ENCODE peak calls at places on chromosomes 12 and 14, in five cellular contexts. E is spleen, J is astrocyte, C is Caco-2, Z is OCI-LY7. Q is an unnamed sample. For H3K36me3, the result is how much of the 10 kb centered on the place peaks cover.

GRCh38 chr14:77033622-77034521 is 5.4 kb upstream of the IRF2BPL start:
- DNase-seq in E (peak), J (peak), Z (peak), C (peak), Q (peak)

GRCh38 chr14:61609143-61609851 is 86.0 kb upstream of the HIF1A start:
- DNase-seq in E (no peak), J (peak), Z (no peak), C (no peak), Q (no peak)

GRCh38 chr14:105386581-105387529 is 11.5 kb upstream of the TEX22 start:
- DNase-seq in Z (no peak), C (no peak), E (no peak), J (no peak), Q (no peak)

GRCh38 chr12:29732211-29732992 is 51.3 kb downstream of the TMTC1 start:
- DNase-seq in C (no peak), J (peak), Z (no peak), E (no peak), Q (no peak)

GRCh38 chr12:39902823-39903222 is 203.1 kb downstream of the SLC2A13 start:
- DNase-seq in C (no peak), Z (no peak), E (no peak), J (no peak), Q (peak)

GRCh38 chr12:49345048-49345839 is 1.4 kb upstream of the DNAJC22 start:
- DNase-seq in E (no peak), Z (peak), C (peak), J (no peak), Q (no peak)

GRCh38 chr12:92304335-92305066 is 158.9 kb upstream of the BTG1 start:
- DNase-seq in C (no peak), J (peak), Z (no peak), E (no peak), Q (no peak)

GRCh38 chr12:104953323-104953722 is 4.8 kb downstream of the SLC41A2 start:
- DNase-seq in Z (no peak), E (no peak), J (no peak), C (peak), Q (no peak)

GRCh38 chr12:47391566-47391965 is 311.8 kb upstream of the AMIGO2 start:
- DNase-seq in J (peak), C (no peak), Z (no peak), E (peak), Q (no peak)

GRCh38 chr12:124654666-124655316 is 87.4 kb upstream of the NCOR2 start:
- DNase-seq in C (no peak), E (no peak), Z (no peak), J (no peak), Q (peak)

GRCh38 chr12:66881401-66881800 is 202.5 kb upstream of the GRIP1 start:
- DNase-seq in J (no peak), E (no peak), C (no peak), Z (no peak), Q (no peak)

GRCh38 chr12:9701380-9702154 is 31.3 kb downstream of the CLECL1 start:
- DNase-seq in C (no peak), E (no peak), Z (no peak), J (no peak), Q (no peak)

GRCh38 chr14:71117839-71118743 is 210.8 kb downstream of the PCNX1 start:
- DNase-seq in J (peak), E (no peak), C (no peak), Z (peak), Q (peak)

GRCh38 chr14:103336191-103336590 is 2.2 kb downstream of the EIF5 start:
- DNase-seq in Z (no peak), J (no peak), C (no peak), E (no peak), Q (no peak)
- H3K36me3 ChIP-seq in Z (half or more), J (half or more), C (under half), E (half or more), Q (under half)

GRCh38 chr12:74641694-74642093 is 104.1 kb downstream of the ATXN7L3B start:
- DNase-seq in E (no peak), J (no peak), C (no peak), Z (peak), Q (no peak)

GRCh38 chr12:74641262-74641661 is 103.6 kb downstream of the ATXN7L3B start:
- DNase-seq in J (no peak), E (no peak), C (no peak), Z (peak), Q (no peak)

GRCh38 chr12:74644681-74645080 is 107.0 kb downstream of the ATXN7L3B start:
- DNase-seq in C (no peak), Z (no peak), E (no peak), J (no peak), Q (no peak)

GRCh38 chr12:74647241-74647640 is 109.6 kb downstream of the ATXN7L3B start:
- DNase-seq in C (no peak), Z (no peak), E (no peak), J (no peak), Q (no peak)

GRCh38 chr12:74646831-74647230 is 109.2 kb downstream of the ATXN7L3B start:
- DNase-seq in E (no peak), J (no peak), C (no peak), Z (peak), Q (peak)
- TF ChIP-seq CTCF in E (no peak), J (no peak), C (no peak), Z (peak), Q (no peak)

DNA sequence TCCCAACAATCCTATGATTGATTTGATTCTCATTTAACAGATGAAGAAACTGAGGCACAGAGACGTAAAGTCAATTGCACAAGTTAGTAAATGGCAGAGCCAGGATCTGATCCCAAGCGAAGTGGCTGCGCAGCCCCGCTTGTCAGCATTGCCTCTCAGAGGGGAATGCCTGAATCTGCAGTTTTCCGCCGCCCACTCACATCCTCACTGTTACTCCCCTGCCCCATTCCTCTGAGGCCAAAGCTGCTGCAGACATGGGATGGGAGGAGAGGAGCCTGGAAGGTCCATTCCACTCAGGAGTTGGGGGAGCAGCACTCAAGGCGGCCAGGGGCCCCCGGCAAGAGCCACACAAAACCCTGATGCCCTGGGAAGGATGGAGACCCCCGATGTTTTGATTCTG is 1.0 kb downstream of the NRIP2 start:
- DNase-seq in J (no peak), E (no peak), C (no peak), Z (no peak), Q (no peak)
- H3K4me3 ChIP-seq in J (no peak), E (peak), C (no peak), Z (no peak), Q (no peak)

GRCh38 chr12:111673503-111673902 is 12.3 kb downstream of the BRAP start:
- DNase-seq in C (peak), E (no peak), J (no peak), Z (peak), Q (peak)

GRCh38 chr12:111677186-111677585 is 8.6 kb downstream of the BRAP start:
- DNase-seq in Z (no peak), C (no peak), E (no peak), J (no peak), Q (no peak)

GRCh38 chr12:111672822-111673381 is 12.9 kb downstream of the BRAP start:
- DNase-seq in J (no peak), Z (no peak), E (no peak), C (no peak), Q (no peak)
- H3K36me3 ChIP-seq in J (under half), Z (half or more), E (half or more), C (under half), Q (under half)

GRCh38 chr14:24851406-24851805 is 198.5 kb downstream of the STXBP6 start:
- DNase-seq in E (no peak), Z (no peak), C (no peak), J (no peak), Q (no peak)

GRCh38 chr14:24849471-24849870 is 200.5 kb downstream of the STXBP6 start:
- DNase-seq in E (no peak), J (no peak), C (no peak), Z (no peak), Q (no peak)

GRCh38 chr14:24853446-24853845 is 196.5 kb downstream of the STXBP6 start:
- DNase-seq in C (no peak), Z (no peak), J (no peak), E (no peak), Q (no peak)

GRCh38 chr14:24851837-24852236 is 198.1 kb downstream of the STXBP6 start:
- DNase-seq in E (no peak), C (no peak), J (no peak), Z (no peak), Q (peak)

GRCh38 chr14:24852312-24853060 is 197.5 kb downstream of the STXBP6 start:
- DNase-seq in E (no peak), C (no peak), Z (no peak), J (no peak), Q (no peak)
- TF ChIP-seq CTCF in E (no peak), C (no peak), Z (no peak), J (no peak), Q (no peak)

GRCh38 chr12:54259194-54260011 is 20.5 kb downstream of the CBX5 start:
- DNase-seq in C (peak), E (peak), Z (peak), J (peak), Q (peak)
- H3K4me3 ChIP-seq in C (peak), E (peak), Z (peak), J (peak), Q (peak)

DNA sequence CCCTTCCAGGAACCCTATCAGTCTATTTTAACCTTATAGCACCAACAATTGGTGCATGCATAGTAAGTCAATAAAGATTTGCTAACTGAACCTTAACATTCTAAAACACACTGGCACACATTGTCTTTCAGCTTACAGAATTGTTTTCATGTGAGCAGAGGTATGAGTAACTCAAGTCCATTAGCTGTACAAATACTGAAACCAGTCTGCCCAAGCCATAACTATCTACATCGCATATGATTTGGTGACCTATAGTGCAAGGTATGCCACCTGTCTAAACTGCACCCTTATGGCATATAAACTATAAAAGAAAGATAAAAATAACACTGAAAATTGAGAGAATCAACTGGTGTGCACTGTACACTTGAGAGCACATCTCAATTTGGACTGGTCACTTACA is 34.8 kb downstream of the SBNO1 start:
- DNase-seq in J (no peak), Z (no peak), C (no peak), E (no peak), Q (no peak)
- H3K36me3 ChIP-seq in J (half or more), Z (half or more), C (under half), E (half or more), Q (under half)

DNA sequence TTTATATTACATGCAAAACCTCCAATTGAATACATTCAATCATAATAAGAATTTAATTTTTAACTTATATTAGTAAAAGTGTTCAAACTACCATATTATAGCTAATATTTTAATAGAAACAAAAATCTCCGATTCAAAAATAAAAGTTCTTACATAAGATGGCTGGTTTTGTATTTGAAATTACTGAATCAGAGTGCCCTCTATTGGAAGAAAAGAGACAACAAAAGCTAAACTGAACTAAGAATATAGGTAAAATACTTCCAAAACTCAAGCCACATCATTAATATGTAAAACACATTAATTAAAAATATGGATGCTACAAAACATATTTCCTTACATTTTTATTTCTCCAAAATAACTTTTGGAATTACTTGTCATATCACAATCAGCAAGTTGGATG is 120.3 kb downstream of the GARIN6 start:
- DNase-seq in C (no peak), J (peak), Z (peak), E (no peak), Q (peak)
- TF ChIP-seq CTCF in C (peak), J (peak), Z (peak), E (no peak), Q (peak)

DNA sequence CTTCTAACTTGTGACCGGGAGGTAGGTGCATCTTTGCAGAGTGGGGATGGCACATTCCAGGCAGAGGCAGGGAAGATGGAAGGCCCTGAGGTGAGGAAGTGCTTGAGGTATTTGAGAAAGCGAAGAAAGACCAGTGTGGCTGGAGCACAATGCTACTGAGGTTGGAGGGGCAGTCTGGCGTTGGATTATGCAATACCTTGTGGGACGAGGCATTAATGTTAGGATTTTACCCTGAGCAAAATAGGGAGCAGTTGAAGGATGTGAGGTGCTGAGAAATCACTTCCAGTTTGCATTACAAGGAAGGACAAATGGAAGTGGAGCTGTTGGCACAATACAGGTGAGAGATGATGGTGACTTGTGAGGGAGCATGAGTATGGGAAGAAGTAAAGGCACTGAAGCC is 145.5 kb downstream of the KCNA5 start:
- DNase-seq in C (no peak), E (no peak), Z (no peak), J (no peak), Q (no peak)
- H3K4me3 ChIP-seq in C (no peak), E (no peak), Z (no peak), J (no peak), Q (no peak)

DNA sequence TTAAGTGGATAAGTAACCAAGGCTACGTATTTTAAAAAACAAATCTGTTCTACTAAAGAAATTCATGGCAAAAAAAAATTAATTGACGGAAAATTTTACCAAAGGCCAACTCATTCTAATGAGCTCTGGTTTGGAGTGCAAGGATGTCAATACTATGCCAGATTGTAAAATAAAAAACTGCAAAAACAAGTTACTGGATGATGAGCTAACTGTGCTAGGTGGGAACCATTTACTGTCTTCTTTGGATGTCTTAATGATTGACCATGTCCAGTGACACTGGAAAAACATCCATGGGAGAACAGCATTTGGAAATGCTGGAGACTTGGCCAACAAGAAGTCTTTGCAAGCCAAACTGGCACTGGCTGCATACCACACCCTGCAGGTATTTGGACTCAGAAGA is 41.6 kb downstream of the KITLG start:
- DNase-seq in E (no peak), Z (no peak), C (no peak), J (no peak), Q (no peak)
- H3K36me3 ChIP-seq in E (under half), Z (under half), C (under half), J (under half), Q (under half)

Q was measured in bronchial epithelial cell.